ENCODE peak calls at places on chromosomes 5 and 9, in nine cellular contexts. O is heart right ventricle; U is K562; Y is right lobe of liver; A is trophoblast cell; N is CD8-positive, alpha-beta T cell; P is ascending aorta; T is HCT116; W is SJSA1. H is an unnamed sample. For H3K9me3 and H3K4me1, the result is how much of the 10 kb centered on the place peaks cover.

GRCh38 chr5:77852514-77853352 is 76.6 kb upstream of the TBCA start:
- DNase-seq in Y (peak), N (peak), W (peak), A (no peak), U (no peak), O (peak), T (no peak), P (no peak), H (no peak)

GRCh38 chr5:150398432-150399157 is 14.1 kb downstream of the CD74 start:
- DNase-seq in Y (no peak), W (no peak), P (no peak), A (no peak), T (no peak), N (no peak), O (no peak), U (peak), H (peak)

GRCh38 chr9:38096238-38096805 is 27.3 kb upstream of the SHB start:
- DNase-seq in A (no peak), N (no peak), W (no peak), U (no peak), T (no peak), Y (no peak), P (no peak), O (no peak), H (no peak)

GRCh38 chr9:95383198-95383673 is 65.7 kb upstream of the FANCC start:
- DNase-seq in T (peak), Y (no peak), A (peak), N (no peak), O (no peak), P (no peak), W (peak), U (no peak), H (no peak)

GRCh38 chr5:151742870-151743294 is 15.5 kb downstream of the ATOX1 start:
- DNase-seq in Y (no peak), O (peak), U (peak), T (peak), P (peak), N (no peak), A (peak), W (peak), H (no peak)

GRCh38 chr5:150644058-150644457 is 3.6 kb downstream of the SYNPO start:
- DNase-seq in T (no peak), N (no peak), Y (peak), W (no peak), A (peak), U (no peak), P (no peak), O (no peak), H (no peak)

GRCh38 chr9:86407022-86407421 is 52.8 kb upstream of the TUT7 start:
- DNase-seq in T (no peak), N (no peak), O (no peak), W (peak), U (no peak), P (no peak), A (peak), Y (peak), H (no peak)

GRCh38 chr5:116553366-116553765 is 21.3 kb downstream of the SEMA6A start:
- DNase-seq in T (no peak), Y (no peak), A (no peak), W (no peak), U (no peak), O (no peak), N (no peak), P (no peak), H (no peak)

GRCh38 chr5:93582677-93583524 is at the start of gene NR2F1:
- DNase-seq in N (no peak), T (peak), Y (no peak), P (no peak), O (peak), U (peak), A (no peak), W (peak), H (peak)

GRCh38 chr5:135835766-135836165 is 1.3 kb downstream of the SLC25A48 start:
- DNase-seq in Y (no peak), A (no peak), O (no peak), T (no peak), W (no peak), N (no peak), U (no peak), P (no peak), H (no peak)

GRCh38 chr5:64690417-64691151 is at the start of gene SHISAL2B:
- DNase-seq in U (no peak), N (no peak), A (no peak), P (no peak), Y (peak), O (no peak), W (peak), T (no peak), H (peak)

GRCh38 chr9:10055886-10056395 is 556.9 kb downstream of the PTPRD start:
- DNase-seq in U (no peak), N (no peak), Y (no peak), A (peak), T (no peak), P (no peak), W (no peak), O (no peak), H (no peak)

GRCh38 chr5:89187883-89188465 is 305.0 kb upstream of the MEF2C start:
- DNase-seq in A (no peak), O (no peak), Y (no peak), W (no peak), N (no peak), T (no peak), P (no peak), U (no peak), H (no peak)

GRCh38 chr9:22214497-22215031 is 205.5 kb upstream of the CDKN2B start:
- DNase-seq in W (no peak), N (no peak), O (no peak), T (no peak), Y (no peak), P (no peak), A (no peak), U (no peak), H (no peak)

GRCh38 chr9:124810513-124811355 is 33.8 kb downstream of the OLFML2A start:
- DNase-seq in P (no peak), N (no peak), W (peak), U (no peak), Y (peak), O (no peak), T (peak), A (peak), H (no peak)

GRCh38 chr5:126360467-126360866 is 62.7 kb upstream of the GRAMD2B start:
- DNase-seq in O (no peak), Y (no peak), U (no peak), N (no peak), P (no peak), A (no peak), T (no peak), W (no peak), H (no peak)

GRCh38 chr5:129412731-129413130 is 47.4 kb upstream of the ADAMTS19 start:
- DNase-seq in O (no peak), N (no peak), T (no peak), A (no peak), Y (no peak), W (no peak), U (no peak), P (no peak), H (no peak)

GRCh38 chr5:38342261-38342660 is 83.9 kb downstream of the EGFLAM start:
- DNase-seq in A (no peak), Y (no peak), O (no peak), T (no peak), P (no peak), N (no peak), W (no peak), U (no peak), H (no peak)

GRCh38 chr9:122614362-122614761 is at the start of gene OR1Q1:
- DNase-seq in O (no peak), N (no peak), U (no peak), Y (no peak), T (no peak), W (no peak), A (no peak), P (no peak), H (no peak)

DNA sequence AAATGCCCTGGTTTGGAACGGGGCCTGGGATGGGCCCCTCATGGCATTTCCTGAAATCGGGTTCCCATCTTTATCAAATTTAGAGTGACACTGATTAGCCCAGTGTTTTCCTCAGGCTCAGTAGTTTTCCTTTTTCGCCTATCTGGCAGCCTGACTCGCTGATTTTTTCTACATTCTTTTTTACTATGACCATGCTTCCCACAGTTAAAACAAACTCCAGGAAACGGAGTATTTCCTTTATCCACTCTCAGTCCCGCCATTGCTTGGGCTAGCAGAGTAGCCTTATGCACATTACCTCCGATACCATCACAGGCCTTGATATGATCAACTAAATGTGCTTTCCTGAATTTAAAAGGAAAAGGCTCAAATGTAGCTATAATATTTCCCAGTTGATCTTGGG is 5.5 kb downstream of the OR1Q1 start:
- DNase-seq in T (no peak), U (no peak), W (no peak), N (no peak), P (no peak), O (no peak), A (no peak), Y (no peak), H (no peak)
- H3K9me3 ChIP-seq in T (under half), U (under half), W (under half), N (under half), P (under half), O (under half), A (under half), Y (under half), H (under half)

GRCh38 chr9:93464395-93464794 is 11.0 kb upstream of the FAM120AOS start:
- DNase-seq in A (no peak), Y (no peak), T (no peak), N (no peak), P (no peak), W (no peak), O (no peak), U (no peak), H (no peak)
- H3K4me1 ChIP-seq in A (under half), Y (under half), T (under half), N (under half), P (under half), W (under half), O (half or more), U (under half), H (half or more)

GRCh38 chr5:53545744-53546143 is 14.7 kb upstream of the NDUFS4 start:
- DNase-seq in O (no peak), A (no peak), P (no peak), Y (no peak), U (no peak), T (no peak), W (no peak), N (no peak), H (no peak)
- H3K27ac ChIP-seq in O (no peak), A (no peak), P (no peak), Y (no peak), U (no peak), T (no peak), W (no peak), N (no peak), H (no peak)

GRCh38 chr5:2149196-2149541 is 266.4 kb upstream of the IRX4 start:
- DNase-seq in W (peak), O (no peak), P (no peak), N (no peak), U (no peak), A (no peak), T (peak), Y (peak), H (no peak)

GRCh38 chr5:2143646-2144386 is 261.1 kb upstream of the IRX4 start:
- DNase-seq in U (no peak), O (no peak), P (peak), A (no peak), N (no peak), T (no peak), Y (no peak), W (no peak), H (no peak)

GRCh38 chr5:2143088-2143487 is 260.4 kb upstream of the IRX4 start:
- DNase-seq in A (no peak), Y (no peak), O (no peak), N (no peak), U (no peak), P (peak), W (no peak), T (no peak), H (no peak)

GRCh38 chr5:2148312-2149195 is 265.8 kb upstream of the IRX4 start:
- DNase-seq in Y (peak), A (no peak), O (no peak), T (no peak), N (no peak), W (no peak), U (no peak), P (no peak), H (no peak)

GRCh38 chr5:2147504-2148311 is 265.0 kb upstream of the IRX4 start:
- DNase-seq in U (no peak), Y (no peak), O (no peak), P (no peak), T (no peak), A (no peak), W (no peak), N (no peak), H (no peak)
- H3K9me3 ChIP-seq in U (under half), Y (under half), O (under half), P (under half), T (under half), A (under half), W (under half), N (under half), H (under half)

GRCh38 chr5:16922430-16922829 is 13.7 kb downstream of the MYO10 start:
- DNase-seq in P (no peak), Y (no peak), T (no peak), N (no peak), U (no peak), W (no peak), O (no peak), A (no peak), H (no peak)
- H3K4me1 ChIP-seq in P (under half), Y (under half), T (under half), N (under half), U (under half), W (under half), O (under half), A (under half), H (under half)

GRCh38 chr5:143316844-143317631 is 86.4 kb downstream of the NR3C1 start:
- DNase-seq in P (no peak), Y (no peak), N (no peak), U (peak), O (peak), T (no peak), A (peak), W (no peak), H (no peak)
- H3K27ac ChIP-seq in P (no peak), Y (no peak), N (no peak), U (no peak), O (no peak), T (no peak), A (no peak), W (peak), H (no peak)

DNA sequence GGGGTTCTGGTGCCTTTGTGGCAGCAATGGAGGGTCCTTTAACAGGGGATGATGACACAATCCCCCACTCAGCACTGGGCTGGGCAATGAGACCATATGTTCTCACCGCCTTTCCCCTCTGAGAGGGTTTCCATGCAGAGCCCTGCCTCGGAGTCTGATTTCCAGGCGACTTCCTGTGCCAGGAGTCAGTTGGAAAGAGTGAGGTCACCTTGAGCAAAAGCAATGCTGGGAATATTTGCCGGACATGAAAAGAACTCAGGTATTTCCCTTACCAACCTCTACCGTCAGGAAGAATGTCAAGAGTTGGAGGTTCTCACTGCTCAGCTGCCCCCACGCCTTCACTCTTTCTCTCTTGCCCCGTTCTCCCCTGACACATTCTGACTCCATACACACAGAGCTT is 284.2 kb upstream of the IRX1 start:
- DNase-seq in O (no peak), P (no peak), T (no peak), N (no peak), Y (no peak), U (no peak), A (no peak), W (no peak), H (no peak)
- H3K9me3 ChIP-seq in O (under half), P (under half), T (under half), N (under half), Y (under half), U (under half), A (under half), W (half or more), H (under half)

GRCh38 chr9:127855522-127855921 is 1.1 kb upstream of the ENG start:
- DNase-seq in T (no peak), Y (no peak), N (no peak), P (no peak), U (no peak), A (no peak), O (no peak), W (no peak), H (no peak)

GRCh38 chr9:127854169-127854833 is at the start of gene ENG:
- DNase-seq in O (peak), P (peak), Y (peak), W (peak), U (no peak), N (no peak), A (peak), T (no peak), H (peak)

GRCh38 chr9:127858041-127858512 is 3.6 kb upstream of the ENG start:
- DNase-seq in T (no peak), Y (no peak), W (peak), P (peak), U (no peak), N (no peak), O (peak), A (no peak), H (no peak)

GRCh38 chr9:127856094-127856740 is 1.8 kb upstream of the ENG start:
- DNase-seq in Y (no peak), O (no peak), U (no peak), W (no peak), N (no peak), A (no peak), P (no peak), T (no peak), H (no peak)

DNA sequence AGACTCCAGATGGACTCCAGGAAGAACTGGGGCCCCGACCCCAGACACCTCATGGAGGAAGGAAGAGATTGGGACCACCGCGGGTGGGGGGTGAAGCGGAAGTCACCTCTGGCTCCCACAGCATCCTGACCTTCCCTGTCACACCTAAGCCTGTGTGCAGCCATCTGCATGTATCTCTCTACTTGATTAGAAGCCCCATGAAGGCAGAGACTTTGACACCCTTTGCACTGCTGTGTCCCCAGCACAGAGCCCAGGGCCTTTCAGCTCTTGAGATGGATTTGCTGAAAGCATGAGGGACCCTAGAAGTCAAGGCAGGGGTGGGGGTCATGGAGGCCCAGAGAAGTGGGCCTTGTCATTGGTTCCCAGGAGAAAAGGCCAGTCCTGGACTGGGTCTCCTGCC is 2.8 kb upstream of the ENG start:
- DNase-seq in P (no peak), N (no peak), O (no peak), A (no peak), W (no peak), T (no peak), U (no peak), Y (no peak), H (no peak)
- H3K4me1 ChIP-seq in P (half or more), N (half or more), O (half or more), A (under half), W (under half), T (under half), U (half or more), Y (under half), H (half or more)

H was measured in lower lobe of right lung.